ENCODE peak calls at places on chromosomes 12 and 14, in four cellular contexts. E is T-helper 2 cell, H is omental fat pad, A is HTR-8/SVneo. B is an unnamed sample.
A peak's percentile ranks its signal among the peaks of the same experiment; 100 is the strongest.

GRCh38 chr12:49131973-49132461 is 822 bp upstream of the TUBA1B start:
- DNase-seq in E (no peak), H (no peak), A (no peak), B (peak; percentile 71)

GRCh38 chr12:2372178-2372577 is 319.4 kb downstream of the CACNA1C start:
- DNase-seq in E (no peak), H (no peak), A (no peak), B (no peak)

GRCh38 chr14:31090872-31091764 is 64.9 kb upstream of the STRN3 start:
- DNase-seq in E (no peak), H (no peak), A (peak; percentile 77), B (peak; percentile 86)

GRCh38 chr14:59771577-59771976 is 99.0 kb downstream of the RTN1 start:
- DNase-seq in E (no peak), H (no peak), A (no peak), B (peak; percentile 45)

GRCh38 chr12:8992086-8992409 is 2.7 kb downstream of the KLRG1 start:
- DNase-seq in E (no peak), H (no peak), A (no peak), B (no peak)

GRCh38 chr14:22164616-22165015 is 424.4 kb downstream of the DAD1 start:
- DNase-seq in E (no peak), H (no peak), A (no peak), B (no peak)

GRCh38 chr14:70027785-70028428 is 148.7 kb downstream of the SMOC1 start:
- DNase-seq in E (peak; percentile 20), H (peak; percentile 87), A (peak; percentile 97), B (peak; percentile 64)

GRCh38 chr14:79783061-79783460 is 428.2 kb downstream of the DIO2 start:
- DNase-seq in E (no peak), H (no peak), A (no peak), B (no peak)

GRCh38 chr14:84468153-84468552 is 1061.8 kb upstream of the FLRT2 start:
- DNase-seq in E (no peak), H (no peak), A (no peak), B (no peak)

GRCh38 chr12:124480469-124481256 is 86.7 kb downstream of the NCOR2 start:
- DNase-seq in E (peak; percentile 20), H (no peak), A (peak; percentile 94), B (peak; percentile 84)

GRCh38 chr12:92556141-92556540 is 146.6 kb upstream of the PLEKHG7 start:
- DNase-seq in E (no peak), H (no peak), A (no peak), B (no peak)

GRCh38 chr14:64387232-64387737 is 868 bp upstream of the MTHFD1 start:
- DNase-seq in E (no peak), H (no peak), A (peak; percentile 76), B (peak; percentile 38)

GRCh38 chr14:90444077-90444696 is 47.4 kb downstream of the CALM1 start:
- DNase-seq in E (no peak), H (no peak), A (no peak), B (peak; percentile 91)

GRCh38 chr12:30753233-30753632 is 1.5 kb downstream of the CAPRIN2 start:
- DNase-seq in E (no peak), H (no peak), A (peak; percentile 31), B (peak; percentile 61)